ENCODE peak calls at places on chromosomes 11 and 22, in six cellular contexts. One of them, this sample, is unnamed.

GRCh38 chr11:8613036-8613435 is 19.0 kb upstream of the STK33 start:
- DNase-seq in fibroblast of mammary gland: no peak
- DNase-seq in NCI-H2081: no peak
- DNase-seq in spleen: no peak
- DNase-seq in CD14-positive monocyte: no peak
- DNase-seq in HCT116: no peak
- DNase-seq in this sample: no peak

GRCh38 chr11:112504056-112504455 is 243.4 kb upstream of the PLET1 start:
- DNase-seq in fibroblast of mammary gland: no peak
- DNase-seq in NCI-H2081: no peak
- DNase-seq in spleen: no peak
- DNase-seq in CD14-positive monocyte: no peak
- DNase-seq in HCT116: no peak
- DNase-seq in this sample: peak; percentile 60

GRCh38 chr22:40651057-40651456 is 14.5 kb upstream of the MRTFA start:
- DNase-seq in fibroblast of mammary gland: no peak
- DNase-seq in NCI-H2081: no peak
- DNase-seq in spleen: no peak
- DNase-seq in CD14-positive monocyte: no peak
- DNase-seq in HCT116: no peak
- DNase-seq in this sample: peak; percentile 29

GRCh38 chr11:57290288-57290687 is 34.5 kb downstream of the TNKS1BP1 start:
- DNase-seq in fibroblast of mammary gland: peak; percentile 68
- DNase-seq in NCI-H2081: no peak
- DNase-seq in spleen: no peak
- DNase-seq in CD14-positive monocyte: no peak
- DNase-seq in HCT116: no peak
- DNase-seq in this sample: peak; percentile 83

GRCh38 chr11:2409701-2410468 is 9.3 kb downstream of the TSSC4 start:
- DNase-seq in fibroblast of mammary gland: no peak
- DNase-seq in NCI-H2081: no peak
- DNase-seq in spleen: no peak
- DNase-seq in CD14-positive monocyte: no peak
- DNase-seq in HCT116: no peak
- DNase-seq in this sample: no peak

GRCh38 chr11:1953489-1954284 is 6.6 kb downstream of the MRPL23 start:
- DNase-seq in fibroblast of mammary gland: no peak
- DNase-seq in NCI-H2081: no peak
- DNase-seq in spleen: peak; percentile 77
- DNase-seq in CD14-positive monocyte: peak; percentile 12
- DNase-seq in HCT116: no peak
- DNase-seq in this sample: no peak

GRCh38 chr22:43720718-43721117 is 91.4 kb downstream of the EFCAB6 start:
- DNase-seq in fibroblast of mammary gland: no peak
- DNase-seq in NCI-H2081: no peak
- DNase-seq in spleen: no peak
- DNase-seq in CD14-positive monocyte: no peak
- DNase-seq in HCT116: no peak
- DNase-seq in this sample: no peak

GRCh38 chr22:41152902-41153301 is 52.2 kb upstream of the L3MBTL2 start:
- DNase-seq in fibroblast of mammary gland: no peak
- DNase-seq in NCI-H2081: no peak
- DNase-seq in spleen: no peak
- DNase-seq in CD14-positive monocyte: no peak
- DNase-seq in HCT116: no peak
- DNase-seq in this sample: no peak

GRCh38 chr11:14384338-14384737 is 25.4 kb upstream of the RRAS2 start:
- DNase-seq in fibroblast of mammary gland: peak; percentile 92
- DNase-seq in NCI-H2081: no peak
- DNase-seq in spleen: no peak
- DNase-seq in CD14-positive monocyte: no peak
- DNase-seq in HCT116: no peak
- DNase-seq in this sample: peak; percentile 80

GRCh38 chr22:22048318-22048942 is 65.8 kb upstream of the TOP3B start:
- DNase-seq in fibroblast of mammary gland: no peak
- DNase-seq in NCI-H2081: no peak
- DNase-seq in spleen: no peak
- DNase-seq in CD14-positive monocyte: no peak
- DNase-seq in HCT116: no peak
- DNase-seq in this sample: no peak

GRCh38 chr11:117885777-117886176 is 9.3 kb upstream of the FXYD6 start:
- DNase-seq in fibroblast of mammary gland: peak; percentile 8
- DNase-seq in NCI-H2081: no peak
- DNase-seq in spleen: no peak
- DNase-seq in CD14-positive monocyte: no peak
- DNase-seq in HCT116: no peak
- DNase-seq in this sample: no peak

GRCh38 chr11:134339756-134340155 is 8.0 kb downstream of the GLB1L2 start:
- DNase-seq in fibroblast of mammary gland: no peak
- DNase-seq in NCI-H2081: no peak
- DNase-seq in spleen: no peak
- DNase-seq in CD14-positive monocyte: no peak
- DNase-seq in HCT116: no peak
- DNase-seq in this sample: no peak

GRCh38 chr11:9573775-9574555 is 495 bp downstream of the WEE1 start:
- DNase-seq in fibroblast of mammary gland: no peak
- DNase-seq in NCI-H2081: peak; percentile 33
- DNase-seq in spleen: peak; percentile 89
- DNase-seq in CD14-positive monocyte: peak; percentile 47
- DNase-seq in HCT116: no peak
- DNase-seq in this sample: peak; percentile 52

GRCh38 chr11:1832181-1832988 is 2.4 kb upstream of the SYT8 start:
- DNase-seq in fibroblast of mammary gland: no peak
- DNase-seq in NCI-H2081: no peak
- DNase-seq in spleen: peak; percentile 92
- DNase-seq in CD14-positive monocyte: peak; percentile 53
- DNase-seq in HCT116: no peak
- DNase-seq in this sample: peak; percentile 28

GRCh38 chr22:27842994-27843431 is 41.5 kb upstream of the MN1 start:
- DNase-seq in fibroblast of mammary gland: peak; percentile 56
- DNase-seq in NCI-H2081: no peak
- DNase-seq in spleen: no peak
- DNase-seq in CD14-positive monocyte: no peak
- DNase-seq in HCT116: no peak
- DNase-seq in this sample: peak; percentile 47

GRCh38 chr11:1326435-1327063 is 17.1 kb upstream of the TOLLIP start:
- DNase-seq in fibroblast of mammary gland: peak; percentile 20
- DNase-seq in NCI-H2081: no peak
- DNase-seq in spleen: no peak
- DNase-seq in CD14-positive monocyte: no peak
- DNase-seq in HCT116: no peak
- DNase-seq in this sample: peak; percentile 48

GRCh38 chr11:72836111-72836510 is 21.9 kb downstream of the ATG16L2 start:
- DNase-seq in fibroblast of mammary gland: no peak
- DNase-seq in NCI-H2081: no peak
- DNase-seq in spleen: no peak
- DNase-seq in CD14-positive monocyte: no peak
- DNase-seq in HCT116: no peak
- DNase-seq in this sample: no peak

GRCh38 chr11:23727821-23728220 is 769.0 kb upstream of the LUZP2 start:
- DNase-seq in fibroblast of mammary gland: peak; percentile 50
- DNase-seq in NCI-H2081: no peak
- DNase-seq in spleen: no peak
- DNase-seq in CD14-positive monocyte: no peak
- DNase-seq in HCT116: no peak
- DNase-seq in this sample: peak; percentile 33